ENCODE peak calls at places on chromosomes 1 and 21, in six cellular contexts. H is colonic mucosa; Y is CD8-positive, alpha-beta T cell; Z is IMR-90; D is GM12865; G is pancreas. J is an unnamed sample.

GRCh38 chr1:31476891-31477846 is 64.2 kb downstream of the SERINC2 start:
- DNase-seq in H (no peak), Y (no peak), Z (no peak), D (peak; percentile 82), G (no peak), J (no peak)

GRCh38 chr1:165315481-165315880 is 41.0 kb downstream of the LMX1A start:
- DNase-seq in H (no peak), Y (no peak), Z (no peak), D (no peak), G (no peak), J (no peak)

GRCh38 chr1:101025283-101025679 is 303 bp downstream of the DPH5 start:
- DNase-seq in H (peak; percentile 30), Y (no peak), Z (peak; percentile 32), D (no peak), G (no peak), J (no peak)

GRCh38 chr1:26744075-26744958 is 43.4 kb upstream of the PIGV start:
- DNase-seq in H (peak; percentile 76), Y (peak; percentile 74), Z (peak; percentile 94), D (peak; percentile 98), G (peak; percentile 67), J (peak; percentile 91)

GRCh38 chr1:88618331-88618730 is 65.7 kb upstream of the PKN2 start:
- DNase-seq in H (no peak), Y (no peak), Z (no peak), D (no peak), G (no peak), J (no peak)

GRCh38 chr1:55400560-55400959 is 185.4 kb upstream of the USP24 start:
- DNase-seq in H (no peak), Y (no peak), Z (no peak), D (no peak), G (no peak), J (no peak)

GRCh38 chr1:89167590-89168215 is 8.1 kb downstream of the GBP7 start:
- DNase-seq in H (no peak), Y (no peak), Z (no peak), D (no peak), G (no peak), J (no peak)

GRCh38 chr1:227935826-227936225 is 11.9 kb downstream of the WNT9A start:
- DNase-seq in H (no peak), Y (no peak), Z (no peak), D (no peak), G (no peak), J (no peak)

GRCh38 chr1:204562075-204562990 is 46.1 kb downstream of the MDM4 start:
- DNase-seq in H (no peak), Y (no peak), Z (no peak), D (no peak), G (no peak), J (no peak)

GRCh38 chr1:232578681-232579195 is 51.2 kb downstream of the SIPA1L2 start:
- DNase-seq in H (no peak), Y (no peak), Z (no peak), D (no peak), G (no peak), J (no peak)

GRCh38 chr1:145988773-145989172 is 7.6 kb downstream of the TXNIP start:
- DNase-seq in H (no peak), Y (no peak), Z (no peak), D (no peak), G (no peak), J (no peak)

GRCh38 chr21:28160378-28160777 is 832.3 kb downstream of the LTN1 start:
- DNase-seq in H (no peak), Y (no peak), Z (no peak), D (no peak), G (no peak), J (no peak)

GRCh38 chr1:236835491-236835890 is 40.4 kb downstream of the MTR start:
- DNase-seq in H (no peak), Y (no peak), Z (no peak), D (no peak), G (no peak), J (no peak)

GRCh38 chr1:235286667-235287066 is 41.3 kb downstream of the ARID4B start:
- DNase-seq in H (no peak), Y (no peak), Z (peak; percentile 20), D (no peak), G (no peak), J (no peak)

GRCh38 chr21:16358021-16358420 is 628.2 kb downstream of the USP25 start:
- DNase-seq in H (no peak), Y (no peak), Z (no peak), D (no peak), G (no peak), J (no peak)

GRCh38 chr1:44787506-44787905 is 464 bp downstream of the BEST4 start:
- DNase-seq in H (no peak), Y (no peak), Z (no peak), D (no peak), G (no peak), J (no peak)

GRCh38 chr1:146016891-146017290 is 4.6 kb downstream of the HJV start:
- DNase-seq in H (no peak), Y (no peak), Z (no peak), D (no peak), G (no peak), J (no peak)

GRCh38 chr1:116404699-116405098 is 31.7 kb downstream of the ATP1A1 start:
- DNase-seq in H (no peak), Y (no peak), Z (no peak), D (no peak), G (no peak), J (no peak)

GRCh38 chr1:116400780-116401179 is 27.7 kb downstream of the ATP1A1 start:
- DNase-seq in H (no peak), Y (no peak), Z (no peak), D (no peak), G (no peak), J (no peak)

GRCh38 chr1:116402333-116402732 is 29.3 kb downstream of the ATP1A1 start:
- DNase-seq in H (no peak), Y (no peak), Z (no peak), D (no peak), G (no peak), J (no peak)

GRCh38 chr1:116403506-116404136 is 30.6 kb downstream of the ATP1A1 start:
- DNase-seq in H (no peak), Y (no peak), Z (no peak), D (no peak), G (no peak), J (no peak)

GRCh38 chr1:116401646-116402176 is 28.7 kb downstream of the ATP1A1 start:
- DNase-seq in H (no peak), Y (no peak), Z (no peak), D (no peak), G (no peak), J (no peak)
- TF ChIP-seq CTCF in H (no peak), Y (no peak), Z (no peak), D (no peak), G (no peak), J (no peak)

GRCh38 chr1:203479646-203480045 is 4.0 kb downstream of the PRELP start:
- DNase-seq in H (no peak), Y (no peak), Z (peak; percentile 42), D (no peak), G (no peak), J (no peak)

GRCh38 chr1:203478986-203479385 is 3.4 kb downstream of the PRELP start:
- DNase-seq in H (no peak), Y (no peak), Z (no peak), D (no peak), G (no peak), J (no peak)

GRCh38 chr1:203480525-203481084 is 5.0 kb downstream of the PRELP start:
- DNase-seq in H (peak; percentile 84), Y (peak; percentile 39), Z (peak; percentile 97), D (peak; percentile 36), G (no peak), J (peak; percentile 60)

GRCh38 chr1:203480084-203480483 is 4.5 kb downstream of the PRELP start:
- DNase-seq in H (no peak), Y (no peak), Z (peak; percentile 74), D (no peak), G (no peak), J (peak; percentile 8)

DNA sequence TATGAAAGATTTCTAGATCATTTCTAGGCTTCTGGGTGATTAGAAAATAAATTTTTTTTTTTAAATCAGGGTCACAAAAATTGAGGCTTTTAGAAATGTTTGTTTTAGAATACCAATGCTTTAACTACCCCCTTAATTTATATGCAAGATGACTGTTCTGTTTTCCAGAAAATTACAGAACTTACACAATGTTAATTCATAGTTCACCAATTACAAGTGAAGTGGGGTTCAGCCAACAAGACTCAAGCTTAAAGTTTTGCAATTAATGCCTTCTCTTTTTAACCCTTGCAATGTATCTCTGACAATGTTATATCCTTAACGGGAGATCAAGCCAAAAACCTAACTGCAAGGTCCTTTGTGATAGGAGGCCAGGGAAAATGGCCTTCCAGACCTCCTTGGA is 5.6 kb downstream of the PRELP start:
- DNase-seq in H (no peak), Y (no peak), Z (no peak), D (no peak), G (no peak), J (no peak)
- H3K4me3 ChIP-seq in H (no peak overlapping the region), Y (no peak overlapping the region), Z (no peak overlapping the region), D (no peak overlapping the region), G (no peak overlapping the region), J (no peak overlapping the region)

DNA sequence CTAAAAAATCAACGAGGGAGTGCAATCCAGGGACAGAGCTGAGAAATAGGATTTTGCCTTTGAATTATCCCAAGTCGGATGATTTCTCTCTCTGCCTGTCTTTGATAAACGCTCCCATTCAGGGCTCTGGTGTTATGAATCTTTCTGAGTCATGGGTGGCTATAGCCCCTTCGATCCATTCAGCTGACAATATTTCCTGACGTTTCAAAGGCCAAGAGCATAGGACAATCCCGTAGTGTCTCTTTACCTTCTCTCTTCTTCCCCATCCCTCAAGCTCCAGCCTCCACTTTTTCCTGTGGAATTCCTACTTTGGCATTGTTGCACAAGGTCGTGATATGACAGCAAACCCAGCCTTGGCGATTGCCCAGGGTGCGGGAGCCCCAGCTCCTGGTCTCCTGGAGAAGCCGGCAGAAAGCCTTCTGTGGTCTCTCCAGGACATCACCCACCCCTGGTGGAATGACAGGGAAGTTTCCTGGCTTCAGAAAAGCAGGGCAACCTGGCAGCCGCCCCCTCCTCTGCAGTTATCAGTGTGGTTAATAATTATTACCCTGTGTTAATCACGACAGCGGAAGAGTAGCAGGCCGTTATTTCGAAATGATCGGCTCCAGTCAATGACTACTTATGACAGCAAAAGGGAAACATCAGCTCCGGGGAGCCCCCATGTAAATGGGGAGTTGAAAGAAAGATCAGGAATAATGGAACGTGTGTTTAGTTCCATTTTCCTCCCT is 8.1 kb upstream of the PLXNA2 start:
- DNase-seq in H (no peak), Y (no peak), Z (no peak), D (no peak), G (no peak), J (no peak)
- TF ChIP-seq CTCF in H (peak; percentile 25), Y (no peak), Z (peak; percentile 35), D (no peak), G (peak; percentile 17), J (peak; percentile 4)

GRCh38 chr1:7048395-7048794 is 263.1 kb downstream of the CAMTA1 start:
- DNase-seq in H (no peak), Y (no peak), Z (no peak), D (no peak), G (no peak), J (no peak)

GRCh38 chr1:7047866-7048265 is 262.6 kb downstream of the CAMTA1 start:
- DNase-seq in H (no peak), Y (no peak), Z (no peak), D (no peak), G (no peak), J (no peak)

GRCh38 chr1:7049913-7050625 is 264.8 kb downstream of the CAMTA1 start:
- DNase-seq in H (no peak), Y (no peak), Z (no peak), D (no peak), G (no peak), J (no peak)

GRCh38 chr1:7050751-7051665 is 265.8 kb downstream of the CAMTA1 start:
- DNase-seq in H (no peak), Y (no peak), Z (no peak), D (no peak), G (no peak), J (no peak)

GRCh38 chr1:7052701-7053100 is 267.4 kb downstream of the CAMTA1 start:
- DNase-seq in H (no peak), Y (no peak), Z (no peak), D (no peak), G (no peak), J (no peak)
- H3K4me3 ChIP-seq in H (no peak overlapping the region), Y (no peak overlapping the region), Z (no peak overlapping the region), D (no peak overlapping the region), G (no peak overlapping the region), J (no peak overlapping the region)